ENCODE peak calls at places on chromosome 9, in nine cellular contexts. S is HepG2, T is tibial nerve, K is IMR-90, I is heart left ventricle, O is lower leg skin, Z is K562, A is spleen, V is adrenal gland. W is an unnamed sample.

GRCh38 chr9:8188720-8189407 is 389.3 kb upstream of the DMAC1 start:
- DNase-seq in S (no peak), T (no peak), K (no peak), I (no peak), O (no peak), Z (no peak), A (no peak), V (no peak), W (no peak)

GRCh38 chr9:69546265-69546664 is 125.9 kb downstream of the APBA1 start:
- DNase-seq in S (peak), T (no peak), K (peak), I (no peak), O (no peak), Z (no peak), A (no peak), V (no peak), W (no peak)

GRCh38 chr9:94780516-94780950 is 54.0 kb downstream of the AOPEP start:
- DNase-seq in S (no peak), T (no peak), K (no peak), I (peak), O (no peak), Z (no peak), A (no peak), V (peak), W (no peak)

GRCh38 chr9:6121707-6122106 is 93.9 kb upstream of the IL33 start:
- DNase-seq in S (no peak), T (no peak), K (no peak), I (no peak), O (no peak), Z (no peak), A (no peak), V (no peak), W (no peak)

GRCh38 chr9:98192503-98193335 is at the start of gene CORO2A:
- DNase-seq in S (peak), T (peak), K (peak), I (peak), O (peak), Z (peak), A (peak), V (peak), W (peak)

GRCh38 chr9:136285501-136286358 is 18.2 kb downstream of the CCDC187 start:
- DNase-seq in S (no peak), T (no peak), K (no peak), I (peak), O (no peak), Z (no peak), A (no peak), V (no peak), W (no peak)

GRCh38 chr9:123058834-123059233 is 25.4 kb downstream of the GPR21 start:
- DNase-seq in S (no peak), T (no peak), K (peak), I (no peak), O (no peak), Z (no peak), A (no peak), V (no peak), W (no peak)

GRCh38 chr9:126327016-126327749 is 554 bp downstream of the MVB12B start:
- DNase-seq in S (no peak), T (no peak), K (no peak), I (no peak), O (peak), Z (no peak), A (peak), V (no peak), W (peak)

GRCh38 chr9:116332090-116332489 is 178.5 kb downstream of the PAPPA start:
- DNase-seq in S (no peak), T (no peak), K (no peak), I (no peak), O (no peak), Z (no peak), A (no peak), V (no peak), W (no peak)

GRCh38 chr9:104895572-104895971 is 32.4 kb downstream of the ABCA1 start:
- DNase-seq in S (no peak), T (no peak), K (peak), I (no peak), O (no peak), Z (no peak), A (no peak), V (peak), W (no peak)

GRCh38 chr9:127132921-127133647 is 10.6 kb upstream of the ANGPTL2 start:
- DNase-seq in S (no peak), T (no peak), K (peak), I (no peak), O (peak), Z (no peak), A (no peak), V (no peak), W (no peak)

GRCh38 chr9:4086119-4087088 is 213.5 kb downstream of the GLIS3 start:
- DNase-seq in S (peak), T (no peak), K (peak), I (no peak), O (no peak), Z (no peak), A (no peak), V (no peak), W (no peak)

GRCh38 chr9:120388000-120388855 is 191.7 kb downstream of the CDK5RAP2 start:
- DNase-seq in S (no peak), T (no peak), K (no peak), I (no peak), O (peak), Z (no peak), A (no peak), V (no peak), W (no peak)

GRCh38 chr9:104810421-104811339 is 46.8 kb downstream of the NIPSNAP3B start:
- DNase-seq in S (no peak), T (no peak), K (peak), I (no peak), O (no peak), Z (no peak), A (no peak), V (peak), W (no peak)

GRCh38 chr9:7093040-7093439 is 335.3 kb downstream of the KDM4C start:
- DNase-seq in S (no peak), T (no peak), K (no peak), I (no peak), O (no peak), Z (no peak), A (no peak), V (no peak), W (no peak)

GRCh38 chr9:133260334-133261102 is 14.5 kb downstream of the ABO start:
- DNase-seq in S (no peak), T (no peak), K (no peak), I (no peak), O (peak), Z (no peak), A (no peak), V (no peak), W (no peak)
- TF ChIP-seq POLR2A in S (no peak), T (no peak), K (no peak), I (no peak), O (no peak), Z (no peak), A (no peak), V (no peak), W (no peak)

DNA sequence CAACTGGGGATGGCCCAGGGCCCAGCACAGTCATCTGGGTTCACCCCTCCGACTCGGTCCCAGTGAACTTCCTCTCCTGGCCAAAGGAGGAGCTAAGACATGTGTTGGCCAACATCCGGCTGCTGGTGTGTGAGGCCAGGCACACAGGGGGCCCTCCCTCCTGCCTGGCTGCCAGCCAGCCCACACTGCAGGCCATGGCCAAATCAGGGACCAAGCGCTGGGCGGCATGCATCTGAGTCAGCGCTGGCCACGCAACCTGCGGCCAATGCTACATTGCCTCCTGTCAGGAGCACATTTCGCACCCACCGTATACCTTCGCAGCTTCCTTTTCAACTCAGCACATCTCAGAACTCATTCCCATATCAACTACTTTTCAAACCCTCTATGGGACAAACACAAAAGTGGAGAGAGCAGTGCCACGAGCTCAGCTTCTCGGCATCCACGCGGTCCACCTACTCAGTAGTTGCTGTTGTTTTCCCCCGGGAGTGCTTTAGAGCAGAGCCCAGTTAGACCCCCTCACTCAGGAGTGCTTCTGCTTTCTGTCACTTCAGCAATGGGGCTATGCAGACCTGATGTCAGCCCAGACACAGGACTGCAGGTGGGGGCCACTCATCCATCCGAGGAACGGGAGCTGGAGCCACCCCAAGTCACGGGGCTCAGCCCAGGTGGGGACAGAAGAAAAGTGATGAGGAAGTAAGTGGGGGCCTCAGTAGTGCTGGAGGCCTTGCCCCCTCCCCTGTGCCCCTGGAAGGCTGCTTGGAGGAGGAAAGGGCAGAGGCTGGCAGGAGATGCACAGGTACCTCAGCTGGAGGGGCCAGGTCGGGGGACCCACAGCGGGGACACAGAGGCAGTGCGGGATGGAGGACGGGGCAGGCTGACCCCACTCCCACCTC is 13.9 kb downstream of the NINJ1 start:
- DNase-seq in S (peak), T (peak), K (peak), I (peak), O (peak), Z (peak), A (peak), V (peak), W (peak)
- TF ChIP-seq POLR2A in S (no peak), T (no peak), K (peak), I (no peak), O (no peak), Z (no peak), A (no peak), V (peak), W (no peak)

DNA sequence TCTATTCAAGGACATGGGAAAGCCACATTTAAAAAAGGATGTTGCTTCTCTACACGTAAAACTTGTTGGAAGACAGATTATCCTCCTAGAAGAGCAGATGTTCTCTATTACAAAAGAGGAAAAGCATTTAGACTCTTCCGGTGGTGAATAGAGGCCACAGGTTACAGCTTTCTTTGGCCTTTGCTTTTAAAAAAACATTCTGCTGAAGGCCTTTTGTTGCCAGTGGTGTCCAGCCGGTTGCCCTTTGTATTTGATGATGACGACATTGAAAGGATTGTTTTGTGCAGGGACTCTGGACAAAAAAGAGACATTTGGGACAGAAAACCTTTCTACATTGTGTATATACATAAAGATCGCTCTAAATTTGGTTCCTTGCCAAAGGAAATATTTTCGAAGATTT is 180.3 kb downstream of the C9orf152 start:
- DNase-seq in S (peak), T (no peak), K (peak), I (no peak), O (no peak), Z (no peak), A (no peak), V (peak), W (no peak)
- TF ChIP-seq POLR2A in S (no peak), T (no peak), K (no peak), I (no peak), O (no peak), Z (no peak), A (no peak), V (no peak), W (no peak)

DNA sequence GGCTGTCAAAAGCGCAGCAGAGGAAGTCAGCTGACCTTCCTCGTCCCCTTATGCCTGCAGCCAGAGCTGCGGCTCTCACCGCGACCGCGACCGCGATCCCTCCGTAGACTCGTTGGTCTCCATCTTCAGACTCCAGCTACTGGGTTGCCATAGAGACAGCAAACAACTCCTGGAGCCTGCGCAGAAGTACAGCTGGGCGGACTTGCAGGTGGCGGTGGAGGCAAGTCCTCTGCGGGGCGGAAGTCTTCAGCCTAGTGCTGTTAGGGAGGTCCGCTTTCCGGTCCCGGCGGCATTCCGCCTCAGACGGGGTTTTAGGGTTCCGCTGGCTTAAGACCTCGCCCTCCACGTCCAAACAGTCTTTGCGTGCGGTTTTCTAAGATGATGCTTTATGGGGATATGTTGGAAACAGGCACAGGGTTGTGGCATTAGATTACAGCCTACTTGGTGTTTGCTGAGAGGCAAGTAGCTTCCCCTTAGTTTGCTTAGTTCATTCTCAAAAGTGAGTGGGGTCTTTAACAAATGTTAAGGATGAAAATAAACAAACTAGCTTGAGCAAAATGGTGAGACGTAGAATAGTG is at the start of gene SPAG8:
- DNase-seq in S (peak), T (peak), K (peak), I (peak), O (peak), Z (peak), A (peak), V (peak), W (peak)
- TF ChIP-seq POLR2A in S (peak), T (no peak), K (no peak), I (no peak), O (no peak), Z (no peak), A (no peak), V (peak), W (peak)

DNA sequence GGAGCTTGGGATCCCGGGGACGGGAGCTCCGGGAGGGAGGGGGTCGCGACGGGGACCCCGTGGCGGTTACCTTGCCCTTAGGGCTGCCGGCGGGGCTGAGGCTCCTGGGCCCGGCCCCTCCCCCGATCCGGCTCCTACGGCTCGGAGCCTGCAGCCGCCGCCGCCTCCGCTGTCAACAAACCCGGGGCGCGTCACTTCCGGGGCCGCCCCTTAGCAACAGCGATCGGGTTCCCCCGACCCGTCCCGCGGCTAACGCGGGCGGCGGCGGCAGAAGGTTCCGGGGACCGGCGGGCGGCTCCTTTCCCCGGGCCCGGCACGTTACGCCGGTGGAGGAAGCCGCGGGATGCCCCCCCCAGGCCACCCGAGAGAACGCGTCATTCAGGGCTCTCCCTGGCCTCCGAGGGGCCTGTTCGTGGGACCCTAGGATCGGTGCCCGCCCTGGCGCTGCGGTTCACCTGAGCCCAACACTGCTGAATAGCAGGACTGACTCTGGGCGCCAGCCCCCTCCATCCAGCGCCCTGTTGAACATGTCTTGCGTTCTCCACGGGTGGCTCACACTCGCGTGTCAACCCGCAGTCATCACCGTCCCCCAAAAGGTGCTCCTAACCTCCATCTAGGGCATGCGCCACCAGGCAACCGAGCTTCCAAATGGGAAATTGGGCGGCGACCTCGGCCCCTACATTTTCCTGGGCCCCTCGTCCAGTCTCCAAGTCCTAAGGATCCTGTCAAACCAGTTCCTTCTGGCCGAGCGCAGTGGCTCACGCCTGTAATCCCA is at the start of gene ZER1:
- DNase-seq in S (peak), T (peak), K (peak), I (peak), O (peak), Z (peak), A (peak), V (peak), W (peak)
- TF ChIP-seq POLR2A in S (peak), T (peak), K (peak), I (no peak), O (no peak), Z (peak), A (no peak), V (peak), W (peak)

DNA sequence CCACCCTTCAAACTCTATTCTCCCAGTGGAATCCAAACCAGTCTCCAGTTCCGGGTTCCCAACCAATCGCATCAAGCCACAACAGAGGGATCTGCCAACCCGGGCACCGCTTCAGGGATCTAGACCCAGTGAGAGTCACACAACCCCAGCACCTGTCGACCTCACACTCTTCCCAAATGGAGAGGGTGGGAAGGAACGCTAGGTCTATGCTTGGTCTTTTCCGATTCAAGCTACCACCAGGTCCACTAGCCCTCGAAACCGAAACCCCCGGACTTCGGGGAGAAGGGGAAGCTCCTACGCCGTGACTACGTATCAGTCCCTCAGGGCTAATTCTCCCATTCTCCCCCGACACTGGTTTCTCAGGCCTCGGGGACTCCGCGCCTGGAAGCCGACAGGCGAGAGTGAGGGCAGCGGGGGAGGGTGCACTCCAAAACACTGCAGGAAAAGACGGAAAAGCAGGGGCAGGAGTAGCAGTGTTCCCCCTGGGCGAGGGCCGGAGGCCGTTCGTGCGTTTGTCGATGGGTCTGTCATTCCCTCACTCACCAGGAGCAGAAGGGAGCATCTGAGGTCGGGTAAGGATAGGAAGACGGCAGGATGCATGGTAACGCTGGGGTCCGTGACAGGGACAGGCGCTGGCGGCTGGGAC is 436 bp downstream of the ERP44 start:
- DNase-seq in S (peak), T (no peak), K (peak), I (no peak), O (peak), Z (peak), A (no peak), V (peak), W (no peak)
- TF ChIP-seq POLR2A in S (peak), T (no peak), K (no peak), I (no peak), O (no peak), Z (no peak), A (no peak), V (no peak), W (no peak)

GRCh38 chr9:113579270-113580040 is 115.9 kb downstream of the RGS3 start:
- DNase-seq in S (no peak), T (peak), K (peak), I (peak), O (no peak), Z (no peak), A (peak), V (no peak), W (no peak)

GRCh38 chr9:113581865-113582697 is 118.6 kb downstream of the RGS3 start:
- DNase-seq in S (no peak), T (peak), K (peak), I (peak), O (no peak), Z (no peak), A (peak), V (peak), W (peak)

GRCh38 chr9:113580954-113581311 is 117.4 kb downstream of the RGS3 start:
- DNase-seq in S (no peak), T (no peak), K (no peak), I (no peak), O (no peak), Z (no peak), A (no peak), V (no peak), W (no peak)

GRCh38 chr9:113578877-113579269 is 115.3 kb downstream of the RGS3 start:
- DNase-seq in S (no peak), T (no peak), K (peak), I (peak), O (no peak), Z (peak), A (peak), V (peak), W (peak)

GRCh38 chr9:113580041-113580953 is 116.8 kb downstream of the RGS3 start:
- DNase-seq in S (no peak), T (peak), K (peak), I (peak), O (peak), Z (no peak), A (peak), V (peak), W (no peak)
- TF ChIP-seq POLR2A in S (no peak), T (no peak), K (no peak), I (no peak), O (no peak), Z (no peak), A (no peak), V (no peak), W (no peak)

DNA sequence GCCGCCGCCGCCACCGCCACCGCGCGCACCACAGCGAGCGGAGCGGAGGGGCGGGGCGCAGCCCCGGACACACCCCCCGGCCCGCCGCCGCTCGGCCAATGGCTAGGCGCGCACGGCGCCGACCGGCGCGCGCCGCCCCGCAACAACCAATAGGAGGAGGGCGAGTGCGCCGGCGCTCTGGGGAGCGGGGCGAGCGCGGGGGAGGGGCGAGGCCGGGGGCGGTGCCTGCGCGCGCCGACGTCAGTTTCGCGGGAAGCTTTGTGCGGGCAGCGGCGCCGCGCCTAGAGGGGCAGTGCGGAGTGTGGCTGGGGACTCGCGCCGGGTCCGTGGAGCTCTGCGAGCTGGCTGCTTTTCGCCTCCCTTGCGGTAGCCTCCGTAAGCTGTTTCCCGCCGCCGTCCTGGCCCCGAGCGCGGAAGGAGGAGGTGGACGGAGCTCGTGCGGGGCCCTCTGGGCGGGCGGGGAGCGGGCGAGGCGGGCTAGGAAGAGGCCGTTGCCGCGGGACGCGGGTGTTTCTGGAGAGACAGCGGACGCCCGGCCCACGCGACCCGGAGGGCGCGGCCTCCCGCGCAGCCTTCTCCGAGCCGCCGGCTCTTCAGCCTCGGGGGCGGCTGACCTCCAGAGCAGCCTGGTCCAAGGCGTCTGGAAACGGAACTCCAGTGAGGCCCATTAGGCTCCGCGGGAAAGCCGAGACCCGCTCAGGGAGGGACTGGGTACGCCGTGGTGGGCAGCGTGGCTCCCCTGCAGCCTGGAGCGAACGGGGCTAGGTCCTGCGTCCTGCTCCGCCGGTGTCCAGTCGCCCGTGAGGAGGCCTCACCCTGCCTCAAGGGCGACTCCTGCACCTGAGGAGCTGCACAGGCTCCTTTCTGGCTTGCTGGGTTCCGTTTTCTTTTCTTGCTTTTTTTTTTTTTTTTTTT is at the start of gene ZMYND19:
- DNase-seq in S (peak), T (peak), K (peak), I (peak), O (peak), Z (peak), A (peak), V (peak), W (peak)
- TF ChIP-seq POLR2A in S (peak), T (no peak), K (peak), I (no peak), O (no peak), Z (peak), A (no peak), V (peak), W (peak)

W was measured in GM12892.